ENCODE peak calls at places on chromosomes 3 and 15, in seven cellular contexts. One of them, this sample, is unnamed.

GRCh38 chr15:65836665-65837064 is 32.6 kb upstream of the RAB11A start:
- DNase-seq in GM23248: no peak
- DNase-seq in A549: no peak
- DNase-seq in activated CD8-positive, alpha-beta T cell treated with anti-CD3 and anti-CD28 coated beads for 36 hours: no peak
- DNase-seq in mucosa of descending colon: no peak
- DNase-seq in bronchial epithelial cell: no peak
- DNase-seq in AG10803: no peak
- DNase-seq in this sample: no peak

GRCh38 chr15:57849332-57849731 is 142.8 kb downstream of the POLR2M start:
- DNase-seq in mucosa of descending colon: no peak
- DNase-seq in activated CD8-positive, alpha-beta T cell treated with anti-CD3 and anti-CD28 coated beads for 36 hours: no peak
- DNase-seq in AG10803: no peak
- DNase-seq in GM23248: peak; percentile 32
- DNase-seq in A549: no peak
- DNase-seq in bronchial epithelial cell: peak; percentile 62
- DNase-seq in this sample: no peak

GRCh38 chr3:79815478-79815877 is 47.7 kb upstream of the ROBO1 start:
- DNase-seq in activated CD8-positive, alpha-beta T cell treated with anti-CD3 and anti-CD28 coated beads for 36 hours: no peak
- DNase-seq in GM23248: no peak
- DNase-seq in A549: no peak
- DNase-seq in bronchial epithelial cell: no peak
- DNase-seq in mucosa of descending colon: no peak
- DNase-seq in AG10803: no peak
- DNase-seq in this sample: no peak

GRCh38 chr3:77259701-77260100 is 219.8 kb downstream of the ROBO2 start:
- DNase-seq in bronchial epithelial cell: no peak
- DNase-seq in activated CD8-positive, alpha-beta T cell treated with anti-CD3 and anti-CD28 coated beads for 36 hours: no peak
- DNase-seq in GM23248: no peak
- DNase-seq in A549: no peak
- DNase-seq in mucosa of descending colon: no peak
- DNase-seq in AG10803: no peak
- DNase-seq in this sample: no peak

GRCh38 chr3:55332191-55332590 is 154.9 kb downstream of the WNT5A start:
- DNase-seq in GM23248: no peak
- DNase-seq in AG10803: no peak
- DNase-seq in mucosa of descending colon: no peak
- DNase-seq in bronchial epithelial cell: no peak
- DNase-seq in activated CD8-positive, alpha-beta T cell treated with anti-CD3 and anti-CD28 coated beads for 36 hours: no peak
- DNase-seq in A549: no peak
- DNase-seq in this sample: no peak

GRCh38 chr3:4271834-4272233 is 31.3 kb upstream of the SETMAR start:
- DNase-seq in mucosa of descending colon: no peak
- DNase-seq in GM23248: peak; percentile 60
- DNase-seq in activated CD8-positive, alpha-beta T cell treated with anti-CD3 and anti-CD28 coated beads for 36 hours: no peak
- DNase-seq in bronchial epithelial cell: peak; percentile 48
- DNase-seq in A549: peak; percentile 47
- DNase-seq in AG10803: peak; percentile 26
- DNase-seq in this sample: no peak

GRCh38 chr3:166296179-166296783 is 459.1 kb upstream of the BCHE start:
- DNase-seq in bronchial epithelial cell: peak; percentile 33
- DNase-seq in AG10803: no peak
- DNase-seq in mucosa of descending colon: no peak
- DNase-seq in GM23248: no peak
- DNase-seq in A549: no peak
- DNase-seq in activated CD8-positive, alpha-beta T cell treated with anti-CD3 and anti-CD28 coated beads for 36 hours: no peak
- DNase-seq in this sample: no peak

GRCh38 chr3:123831420-123831819 is 52.7 kb downstream of the MYLK start:
- DNase-seq in mucosa of descending colon: no peak
- DNase-seq in GM23248: no peak
- DNase-seq in activated CD8-positive, alpha-beta T cell treated with anti-CD3 and anti-CD28 coated beads for 36 hours: no peak
- DNase-seq in AG10803: no peak
- DNase-seq in bronchial epithelial cell: no peak
- DNase-seq in A549: no peak
- DNase-seq in this sample: no peak

GRCh38 chr15:41806291-41807181 is 21.4 kb upstream of the JMJD7 start:
- DNase-seq in mucosa of descending colon: no peak
- DNase-seq in bronchial epithelial cell: peak; percentile 93
- DNase-seq in A549: no peak
- DNase-seq in AG10803: no peak
- DNase-seq in GM23248: no peak
- DNase-seq in activated CD8-positive, alpha-beta T cell treated with anti-CD3 and anti-CD28 coated beads for 36 hours: no peak
- DNase-seq in this sample: no peak

GRCh38 chr3:98013428-98014349 is 21.4 kb downstream of the GABRR3 start:
- DNase-seq in A549: peak; percentile 83
- DNase-seq in mucosa of descending colon: no peak
- DNase-seq in GM23248: peak; percentile 6
- DNase-seq in activated CD8-positive, alpha-beta T cell treated with anti-CD3 and anti-CD28 coated beads for 36 hours: no peak
- DNase-seq in AG10803: no peak
- DNase-seq in bronchial epithelial cell: peak; percentile 88
- DNase-seq in this sample: no peak

GRCh38 chr15:62841269-62841628 is 201.3 kb upstream of the TPM1 start:
- DNase-seq in bronchial epithelial cell: no peak
- DNase-seq in A549: no peak
- DNase-seq in mucosa of descending colon: no peak
- DNase-seq in activated CD8-positive, alpha-beta T cell treated with anti-CD3 and anti-CD28 coated beads for 36 hours: no peak
- DNase-seq in GM23248: peak; percentile 40
- DNase-seq in AG10803: peak; percentile 35
- DNase-seq in this sample: no peak

GRCh38 chr15:33145447-33145846 is 49.1 kb downstream of the FMN1 start:
- DNase-seq in bronchial epithelial cell: peak; percentile 92
- DNase-seq in A549: no peak
- DNase-seq in AG10803: no peak
- DNase-seq in mucosa of descending colon: no peak
- DNase-seq in GM23248: no peak
- DNase-seq in activated CD8-positive, alpha-beta T cell treated with anti-CD3 and anti-CD28 coated beads for 36 hours: no peak
- DNase-seq in this sample: no peak

GRCh38 chr3:37779289-37780152 is 82.2 kb upstream of the CTDSPL start:
- DNase-seq in bronchial epithelial cell: peak; percentile 73
- DNase-seq in GM23248: peak; percentile 83
- DNase-seq in A549: peak; percentile 85
- DNase-seq in AG10803: peak; percentile 82
- DNase-seq in mucosa of descending colon: no peak
- DNase-seq in activated CD8-positive, alpha-beta T cell treated with anti-CD3 and anti-CD28 coated beads for 36 hours: peak; percentile 17
- DNase-seq in this sample: peak; percentile 39

GRCh38 chr3:134485075-134485536 is 679 bp downstream of the ANAPC13 start:
- DNase-seq in bronchial epithelial cell: peak; percentile 27
- DNase-seq in GM23248: peak; percentile 49
- DNase-seq in activated CD8-positive, alpha-beta T cell treated with anti-CD3 and anti-CD28 coated beads for 36 hours: peak; percentile 19
- DNase-seq in AG10803: peak; percentile 30
- DNase-seq in A549: peak; percentile 12
- DNase-seq in mucosa of descending colon: no peak
- DNase-seq in this sample: no peak

GRCh38 chr3:141058996-141059395 is 7.8 kb downstream of the SPSB4 start:
- DNase-seq in AG10803: no peak
- DNase-seq in bronchial epithelial cell: no peak
- DNase-seq in activated CD8-positive, alpha-beta T cell treated with anti-CD3 and anti-CD28 coated beads for 36 hours: no peak
- DNase-seq in A549: no peak
- DNase-seq in mucosa of descending colon: no peak
- DNase-seq in GM23248: no peak
- DNase-seq in this sample: no peak

GRCh38 chr3:184477940-184478339 is 83.6 kb upstream of the EPHB3 start:
- DNase-seq in activated CD8-positive, alpha-beta T cell treated with anti-CD3 and anti-CD28 coated beads for 36 hours: no peak
- DNase-seq in A549: no peak
- DNase-seq in bronchial epithelial cell: no peak
- DNase-seq in mucosa of descending colon: no peak
- DNase-seq in AG10803: no peak
- DNase-seq in GM23248: no peak
- DNase-seq in this sample: no peak

GRCh38 chr3:138776961-138777360 is 57.8 kb downstream of the PIK3CB start:
- DNase-seq in GM23248: no peak
- DNase-seq in activated CD8-positive, alpha-beta T cell treated with anti-CD3 and anti-CD28 coated beads for 36 hours: no peak
- DNase-seq in A549: no peak
- DNase-seq in bronchial epithelial cell: no peak
- DNase-seq in mucosa of descending colon: no peak
- DNase-seq in AG10803: no peak
- DNase-seq in this sample: no peak

GRCh38 chr3:129984124-129984523 is 9.6 kb downstream of the TRH start:
- DNase-seq in mucosa of descending colon: no peak
- DNase-seq in GM23248: peak; percentile 26
- DNase-seq in A549: no peak
- DNase-seq in activated CD8-positive, alpha-beta T cell treated with anti-CD3 and anti-CD28 coated beads for 36 hours: no peak
- DNase-seq in AG10803: peak; percentile 2
- DNase-seq in bronchial epithelial cell: no peak
- DNase-seq in this sample: no peak

GRCh38 chr3:176767385-176767784 is 429.9 kb downstream of the TBL1XR1 start:
- DNase-seq in mucosa of descending colon: no peak
- DNase-seq in A549: peak; percentile 53
- DNase-seq in AG10803: peak; percentile 60
- DNase-seq in activated CD8-positive, alpha-beta T cell treated with anti-CD3 and anti-CD28 coated beads for 36 hours: no peak
- DNase-seq in bronchial epithelial cell: peak; percentile 99
- DNase-seq in GM23248: peak; percentile 82
- DNase-seq in this sample: no peak

GRCh38 chr3:37858742-37859141 is 2.9 kb upstream of the CTDSPL start:
- DNase-seq in AG10803: no peak
- DNase-seq in activated CD8-positive, alpha-beta T cell treated with anti-CD3 and anti-CD28 coated beads for 36 hours: no peak
- DNase-seq in mucosa of descending colon: no peak
- DNase-seq in A549: no peak
- DNase-seq in bronchial epithelial cell: no peak
- DNase-seq in GM23248: peak; percentile 29
- DNase-seq in this sample: no peak

GRCh38 chr3:111315911-111316310 is 226.1 kb upstream of the CD96 start:
- DNase-seq in activated CD8-positive, alpha-beta T cell treated with anti-CD3 and anti-CD28 coated beads for 36 hours: no peak
- DNase-seq in bronchial epithelial cell: peak; percentile 62
- DNase-seq in mucosa of descending colon: no peak
- DNase-seq in A549: no peak
- DNase-seq in GM23248: peak; percentile 42
- DNase-seq in AG10803: peak; percentile 71
- DNase-seq in this sample: no peak

GRCh38 chr15:71195242-71195641 is 80.0 kb downstream of the THSD4 start:
- DNase-seq in GM23248: no peak
- DNase-seq in A549: peak; percentile 72
- DNase-seq in bronchial epithelial cell: peak; percentile 5
- DNase-seq in mucosa of descending colon: no peak
- DNase-seq in AG10803: no peak
- DNase-seq in activated CD8-positive, alpha-beta T cell treated with anti-CD3 and anti-CD28 coated beads for 36 hours: no peak
- DNase-seq in this sample: no peak

GRCh38 chr3:117633207-117633606 is 923.6 kb downstream of the TUSC7 start:
- DNase-seq in GM23248: no peak
- DNase-seq in AG10803: no peak
- DNase-seq in activated CD8-positive, alpha-beta T cell treated with anti-CD3 and anti-CD28 coated beads for 36 hours: no peak
- DNase-seq in A549: no peak
- DNase-seq in mucosa of descending colon: no peak
- DNase-seq in bronchial epithelial cell: no peak
- DNase-seq in this sample: no peak

GRCh38 chr3:14352002-14352627 is 50.3 kb upstream of the SLC6A6 start:
- DNase-seq in bronchial epithelial cell: no peak
- DNase-seq in AG10803: no peak
- DNase-seq in activated CD8-positive, alpha-beta T cell treated with anti-CD3 and anti-CD28 coated beads for 36 hours: peak; percentile 15
- DNase-seq in A549: peak; percentile 80
- DNase-seq in GM23248: peak; percentile 25
- DNase-seq in mucosa of descending colon: no peak
- DNase-seq in this sample: no peak

GRCh38 chr3:135218782-135219181 is 423.7 kb downstream of the EPHB1 start:
- DNase-seq in AG10803: no peak
- DNase-seq in bronchial epithelial cell: no peak
- DNase-seq in activated CD8-positive, alpha-beta T cell treated with anti-CD3 and anti-CD28 coated beads for 36 hours: no peak
- DNase-seq in GM23248: no peak
- DNase-seq in mucosa of descending colon: no peak
- DNase-seq in A549: no peak
- DNase-seq in this sample: no peak

GRCh38 chr3:170383567-170383966 is 26.1 kb downstream of the SKIL start:
- DNase-seq in mucosa of descending colon: no peak
- DNase-seq in A549: no peak
- DNase-seq in bronchial epithelial cell: no peak
- DNase-seq in AG10803: peak; percentile 40
- DNase-seq in activated CD8-positive, alpha-beta T cell treated with anti-CD3 and anti-CD28 coated beads for 36 hours: no peak
- DNase-seq in GM23248: peak; percentile 77
- DNase-seq in this sample: no peak

GRCh38 chr15:99104788-99105515 is at the start of gene SYNM:
- DNase-seq in bronchial epithelial cell: peak; percentile 25
- DNase-seq in activated CD8-positive, alpha-beta T cell treated with anti-CD3 and anti-CD28 coated beads for 36 hours: peak; percentile 43
- DNase-seq in AG10803: peak; percentile 68
- DNase-seq in A549: peak; percentile 93
- DNase-seq in mucosa of descending colon: peak; percentile 70
- DNase-seq in GM23248: peak; percentile 81
- DNase-seq in this sample: peak; percentile 53

GRCh38 chr15:74320358-74321247 is 46.8 kb downstream of the CYP11A1 start:
- DNase-seq in bronchial epithelial cell: no peak
- DNase-seq in AG10803: peak; percentile 44
- DNase-seq in activated CD8-positive, alpha-beta T cell treated with anti-CD3 and anti-CD28 coated beads for 36 hours: peak; percentile 75
- DNase-seq in A549: peak; percentile 28
- DNase-seq in mucosa of descending colon: no peak
- DNase-seq in GM23248: peak; percentile 76
- DNase-seq in this sample: no peak

GRCh38 chr15:50280271-50280670 is 14.7 kb upstream of the HDC start:
- DNase-seq in AG10803: no peak
- DNase-seq in bronchial epithelial cell: peak; percentile 62
- DNase-seq in mucosa of descending colon: no peak
- DNase-seq in GM23248: no peak
- DNase-seq in A549: no peak
- DNase-seq in activated CD8-positive, alpha-beta T cell treated with anti-CD3 and anti-CD28 coated beads for 36 hours: no peak
- DNase-seq in this sample: no peak

GRCh38 chr3:69129531-69129930 is 7.1 kb upstream of the LMOD3 start:
- DNase-seq in mucosa of descending colon: no peak
- DNase-seq in AG10803: peak; percentile 76
- DNase-seq in GM23248: peak; percentile 48
- DNase-seq in activated CD8-positive, alpha-beta T cell treated with anti-CD3 and anti-CD28 coated beads for 36 hours: no peak
- DNase-seq in A549: no peak
- DNase-seq in bronchial epithelial cell: no peak
- DNase-seq in this sample: no peak

GRCh38 chr15:43153269-43153668 is 19.9 kb downstream of the TMEM62 start:
- DNase-seq in A549: no peak
- DNase-seq in mucosa of descending colon: no peak
- DNase-seq in AG10803: no peak
- DNase-seq in GM23248: no peak
- DNase-seq in bronchial epithelial cell: no peak
- DNase-seq in activated CD8-positive, alpha-beta T cell treated with anti-CD3 and anti-CD28 coated beads for 36 hours: no peak
- DNase-seq in this sample: no peak

GRCh38 chr15:49458145-49458544 is 35.1 kb downstream of the FGF7 start:
- DNase-seq in bronchial epithelial cell: no peak
- DNase-seq in A549: no peak
- DNase-seq in GM23248: peak; percentile 83
- DNase-seq in AG10803: peak; percentile 37
- DNase-seq in activated CD8-positive, alpha-beta T cell treated with anti-CD3 and anti-CD28 coated beads for 36 hours: no peak
- DNase-seq in mucosa of descending colon: no peak
- DNase-seq in this sample: no peak